ENCODE peak calls at places on chromosomes 13 and 19, in four cellular contexts. One of them, this sample, is unnamed. For H3K27me3, the result is how much of the 10 kb centered on the place peaks cover.

GRCh38 chr13:30968734-30969335 is 36.4 kb downstream of the TEX26 start:
- DNase-seq in psoas muscle: no peak
- DNase-seq in BJ: peak
- DNase-seq in transverse colon: no peak
- DNase-seq in this sample: no peak

GRCh38 chr19:47227347-47228167 is 3.4 kb downstream of the BBC3 start:
- DNase-seq in psoas muscle: peak
- DNase-seq in BJ: peak
- DNase-seq in transverse colon: peak
- DNase-seq in this sample: peak

GRCh38 chr19:489418-490196 is 6.7 kb upstream of the MADCAM1 start:
- DNase-seq in psoas muscle: peak
- DNase-seq in BJ: no peak
- DNase-seq in transverse colon: no peak
- DNase-seq in this sample: no peak

GRCh38 chr13:49082653-49083536 is 107.2 kb downstream of the FNDC3A start:
- DNase-seq in psoas muscle: no peak
- DNase-seq in BJ: no peak
- DNase-seq in transverse colon: no peak
- DNase-seq in this sample: no peak

GRCh38 chr13:41678842-41679241 is 221.5 kb downstream of the RGCC start:
- DNase-seq in psoas muscle: no peak
- DNase-seq in BJ: no peak
- DNase-seq in transverse colon: no peak
- DNase-seq in this sample: no peak

GRCh38 chr13:52711277-52711676 is 28.3 kb downstream of the CNMD start:
- DNase-seq in psoas muscle: no peak
- DNase-seq in BJ: no peak
- DNase-seq in transverse colon: no peak
- DNase-seq in this sample: no peak

GRCh38 chr19:18259848-18260247 is 14.4 kb downstream of the IQCN start:
- DNase-seq in psoas muscle: no peak
- DNase-seq in BJ: no peak
- DNase-seq in transverse colon: no peak
- DNase-seq in this sample: no peak

GRCh38 chr13:63910406-63910957 is 2494.8 kb upstream of the PCDH20 start:
- DNase-seq in psoas muscle: no peak
- DNase-seq in BJ: no peak
- DNase-seq in transverse colon: no peak
- DNase-seq in this sample: no peak

GRCh38 chr13:76523740-76524382 is 362.3 kb downstream of the KCTD12 start:
- DNase-seq in psoas muscle: no peak
- DNase-seq in BJ: no peak
- DNase-seq in transverse colon: no peak
- DNase-seq in this sample: no peak

GRCh38 chr13:113187263-113187669 is 21.2 kb downstream of the PCID2 start:
- DNase-seq in psoas muscle: peak
- DNase-seq in BJ: peak
- DNase-seq in transverse colon: peak
- DNase-seq in this sample: peak

GRCh38 chr19:35868172-35868822 is at the start of gene APLP1:
- DNase-seq in psoas muscle: peak
- DNase-seq in BJ: no peak
- DNase-seq in transverse colon: peak
- DNase-seq in this sample: peak

GRCh38 chr19:23520441-23520840 is 125.2 kb upstream of the ZNF91 start:
- DNase-seq in psoas muscle: no peak
- DNase-seq in BJ: no peak
- DNase-seq in transverse colon: no peak
- DNase-seq in this sample: no peak

GRCh38 chr13:107250626-107251025 is 682.7 kb upstream of the ARGLU1 start:
- DNase-seq in psoas muscle: no peak
- DNase-seq in BJ: no peak
- DNase-seq in transverse colon: no peak
- DNase-seq in this sample: no peak

GRCh38 chr19:21482863-21483276 is 22.5 kb upstream of the ZNF429 start:
- DNase-seq in psoas muscle: peak
- DNase-seq in BJ: no peak
- DNase-seq in transverse colon: peak
- DNase-seq in this sample: no peak

GRCh38 chr19:39319892-39320168 is 833 bp downstream of the LRFN1 start:
- DNase-seq in psoas muscle: no peak
- DNase-seq in BJ: no peak
- DNase-seq in transverse colon: no peak
- DNase-seq in this sample: no peak

GRCh38 chr13:59261928-59262488 is 901.7 kb downstream of the DIAPH3 start:
- DNase-seq in psoas muscle: no peak
- DNase-seq in BJ: no peak
- DNase-seq in transverse colon: no peak
- DNase-seq in this sample: no peak

GRCh38 chr19:41230067-41230857 is 11.2 kb downstream of the AXL start:
- DNase-seq in psoas muscle: no peak
- DNase-seq in BJ: no peak
- DNase-seq in transverse colon: no peak
- DNase-seq in this sample: no peak

GRCh38 chr13:90302113-90302512 is 1045.4 kb upstream of the MIR17HG start:
- DNase-seq in psoas muscle: no peak
- DNase-seq in BJ: peak
- DNase-seq in transverse colon: no peak
- DNase-seq in this sample: no peak

GRCh38 chr19:47228937-47229673 is 1.9 kb downstream of the BBC3 start:
- DNase-seq in psoas muscle: no peak
- DNase-seq in BJ: no peak
- DNase-seq in transverse colon: peak
- DNase-seq in this sample: peak

GRCh38 chr19:41997121-41997850 is 3.3 kb upstream of the ATP1A3 start:
- DNase-seq in psoas muscle: peak
- DNase-seq in BJ: no peak
- DNase-seq in transverse colon: peak
- DNase-seq in this sample: peak

GRCh38 chr13:35954207-35954560 is 177.0 kb downstream of the DCLK1 start:
- DNase-seq in psoas muscle: no peak
- DNase-seq in BJ: no peak
- DNase-seq in transverse colon: no peak
- DNase-seq in this sample: no peak

GRCh38 chr13:30301827-30302226 is 5.5 kb downstream of the KATNAL1 start:
- DNase-seq in psoas muscle: no peak
- DNase-seq in BJ: no peak
- DNase-seq in transverse colon: no peak
- DNase-seq in this sample: no peak

GRCh38 chr19:22144394-22144793 is 52.4 kb downstream of the ZNF676 start:
- DNase-seq in psoas muscle: no peak
- DNase-seq in BJ: no peak
- DNase-seq in transverse colon: no peak
- DNase-seq in this sample: no peak

GRCh38 chr13:24627090-24627714 is 53.0 kb upstream of the ATP12A start:
- DNase-seq in psoas muscle: no peak
- DNase-seq in BJ: no peak
- DNase-seq in transverse colon: no peak
- DNase-seq in this sample: no peak

GRCh38 chr19:17829855-17830566 is 8.7 kb upstream of the INSL3 start:
- DNase-seq in psoas muscle: no peak
- DNase-seq in BJ: no peak
- DNase-seq in transverse colon: peak
- DNase-seq in this sample: peak

GRCh38 chr13:100535401-100536135 is 53.0 kb downstream of the GGACT start:
- DNase-seq in psoas muscle: no peak
- DNase-seq in BJ: no peak
- DNase-seq in transverse colon: no peak
- DNase-seq in this sample: no peak

GRCh38 chr19:32876236-32876918 is 6.8 kb upstream of the SLC7A9 start:
- DNase-seq in psoas muscle: no peak
- DNase-seq in BJ: no peak
- DNase-seq in transverse colon: no peak
- DNase-seq in this sample: peak

GRCh38 chr13:76635232-76636021 is 250.8 kb downstream of the KCTD12 start:
- DNase-seq in psoas muscle: no peak
- DNase-seq in BJ: no peak
- DNase-seq in transverse colon: no peak
- DNase-seq in this sample: no peak

GRCh38 chr13:97319088-97319487 is 97.0 kb downstream of the MBNL2 start:
- DNase-seq in psoas muscle: peak
- DNase-seq in BJ: no peak
- DNase-seq in transverse colon: no peak
- DNase-seq in this sample: no peak

GRCh38 chr13:110334256-110334655 is 27.2 kb downstream of the COL4A2 start:
- DNase-seq in psoas muscle: no peak
- DNase-seq in BJ: peak
- DNase-seq in transverse colon: no peak
- DNase-seq in this sample: no peak

GRCh38 chr13:50171585-50172282 is 156.5 kb downstream of the KCNRG start:
- DNase-seq in psoas muscle: no peak
- DNase-seq in BJ: no peak
- DNase-seq in transverse colon: no peak
- DNase-seq in this sample: no peak

GRCh38 chr13:112808377-112809140 is 118.7 kb downstream of the ATP11A start:
- DNase-seq in psoas muscle: no peak
- DNase-seq in BJ: no peak
- DNase-seq in transverse colon: no peak
- DNase-seq in this sample: no peak

GRCh38 chr13:42561752-42562467 is 12.0 kb upstream of the TNFSF11 start:
- DNase-seq in psoas muscle: no peak
- DNase-seq in BJ: no peak
- DNase-seq in transverse colon: no peak
- DNase-seq in this sample: no peak

GRCh38 chr13:83796364-83796763 is 85.9 kb downstream of the SLITRK1 start:
- DNase-seq in psoas muscle: no peak
- DNase-seq in BJ: no peak
- DNase-seq in transverse colon: no peak
- DNase-seq in this sample: no peak

GRCh38 chr13:75326173-75327131 is 155.5 kb downstream of the TBC1D4 start:
- DNase-seq in psoas muscle: no peak
- DNase-seq in BJ: no peak
- DNase-seq in transverse colon: no peak
- DNase-seq in this sample: no peak

GRCh38 chr13:90633849-90634248 is 713.6 kb upstream of the MIR17HG start:
- DNase-seq in psoas muscle: no peak
- DNase-seq in BJ: no peak
- DNase-seq in transverse colon: no peak
- DNase-seq in this sample: no peak

GRCh38 chr13:60012503-60012902 is 151.2 kb downstream of the DIAPH3 start:
- DNase-seq in psoas muscle: no peak
- DNase-seq in BJ: no peak
- DNase-seq in transverse colon: peak
- DNase-seq in this sample: no peak

GRCh38 chr13:19062019-19062646 is 119.5 kb downstream of the TUBA3C start:
- DNase-seq in psoas muscle: no peak
- DNase-seq in BJ: no peak
- DNase-seq in transverse colon: no peak
- DNase-seq in this sample: no peak
- H3K27me3 ChIP-seq in psoas muscle: under half
- H3K27me3 ChIP-seq in BJ: under half
- H3K27me3 ChIP-seq in transverse colon: under half
- H3K27me3 ChIP-seq in this sample: under half

GRCh38 chr19:44749318-44749717 is 810 bp downstream of the BCL3 start:
- DNase-seq in psoas muscle: no peak
- DNase-seq in BJ: no peak
- DNase-seq in transverse colon: no peak
- DNase-seq in this sample: no peak
- TF ChIP-seq CTCF in psoas muscle: no peak
- TF ChIP-seq CTCF in BJ: no peak
- TF ChIP-seq CTCF in transverse colon: no peak
- TF ChIP-seq CTCF in this sample: no peak

DNA sequence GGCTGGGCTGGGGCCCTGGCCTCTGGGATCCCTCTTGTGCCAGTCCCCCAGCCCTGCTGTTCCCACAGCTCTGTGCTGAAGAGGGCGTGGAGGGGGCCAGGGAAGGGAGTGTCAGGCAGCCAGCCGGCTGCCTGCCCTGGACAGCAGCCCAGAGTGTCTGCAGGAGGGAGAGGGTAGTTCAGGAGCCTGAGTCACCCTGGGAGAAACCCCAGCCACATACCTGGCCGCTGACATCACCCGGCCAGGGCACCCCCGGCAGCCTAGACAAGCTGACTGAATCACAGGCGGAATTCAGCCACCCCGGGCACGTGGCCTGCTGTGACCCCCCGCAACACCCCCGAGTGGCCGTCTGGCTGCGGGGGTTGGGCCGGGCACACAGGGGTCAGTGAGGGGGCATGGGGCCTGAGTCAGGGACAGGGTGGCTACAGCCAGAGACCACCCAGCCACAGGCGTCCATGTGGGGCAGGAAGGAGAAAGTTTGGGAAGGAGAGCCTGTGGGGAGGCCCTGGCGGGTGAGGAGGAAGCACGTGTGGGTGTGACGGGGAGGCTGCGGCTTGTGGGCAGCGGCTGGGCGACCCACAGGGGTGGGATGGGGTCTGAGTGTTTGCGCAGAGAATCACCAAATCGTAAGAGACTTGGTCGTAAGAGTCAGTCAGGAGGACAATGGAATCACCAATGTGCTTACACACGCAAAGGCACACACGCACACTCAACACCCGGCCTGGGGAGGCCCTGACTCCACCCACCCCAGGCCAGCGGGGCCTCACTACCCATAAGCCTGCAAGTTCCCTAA is 11.9 kb upstream of the FOSB start:
- DNase-seq in psoas muscle: peak
- DNase-seq in BJ: peak
- DNase-seq in transverse colon: peak
- DNase-seq in this sample: no peak
- H3K4me3 ChIP-seq in psoas muscle: peak
- H3K4me3 ChIP-seq in BJ: peak
- H3K4me3 ChIP-seq in transverse colon: no peak
- H3K4me3 ChIP-seq in this sample: no peak

GRCh38 chr19:48495391-48495790 is 16.2 kb downstream of the LMTK3 start:
- DNase-seq in psoas muscle: no peak
- DNase-seq in BJ: no peak
- DNase-seq in transverse colon: no peak
- DNase-seq in this sample: no peak

GRCh38 chr19:48492925-48493717 is 18.5 kb downstream of the LMTK3 start:
- DNase-seq in psoas muscle: peak
- DNase-seq in BJ: peak
- DNase-seq in transverse colon: peak
- DNase-seq in this sample: peak

GRCh38 chr19:48490980-48491792 is 20.4 kb downstream of the LMTK3 start:
- DNase-seq in psoas muscle: no peak
- DNase-seq in BJ: no peak
- DNase-seq in transverse colon: peak
- DNase-seq in this sample: no peak

GRCh38 chr19:48491793-48492123 is 19.9 kb downstream of the LMTK3 start:
- DNase-seq in psoas muscle: no peak
- DNase-seq in BJ: no peak
- DNase-seq in transverse colon: no peak
- DNase-seq in this sample: no peak

GRCh38 chr19:48493718-48494515 is 17.7 kb downstream of the LMTK3 start:
- DNase-seq in psoas muscle: no peak
- DNase-seq in BJ: no peak
- DNase-seq in transverse colon: no peak
- DNase-seq in this sample: no peak
- H3K27me3 ChIP-seq in psoas muscle: half or more
- H3K27me3 ChIP-seq in BJ: under half
- H3K27me3 ChIP-seq in transverse colon: under half
- H3K27me3 ChIP-seq in this sample: under half

GRCh38 chr19:14475251-14476073 is at the start of gene PTGER1:
- DNase-seq in psoas muscle: no peak
- DNase-seq in BJ: no peak
- DNase-seq in transverse colon: no peak
- DNase-seq in this sample: no peak
- TF ChIP-seq CTCF in psoas muscle: no peak
- TF ChIP-seq CTCF in BJ: peak
- TF ChIP-seq CTCF in transverse colon: peak
- TF ChIP-seq CTCF in this sample: no peak

GRCh38 chr19:11166281-11167142 is 10.9 kb upstream of the SPC24 start:
- DNase-seq in psoas muscle: peak
- DNase-seq in BJ: peak
- DNase-seq in transverse colon: no peak
- DNase-seq in this sample: no peak
- H3K4me3 ChIP-seq in psoas muscle: no peak
- H3K4me3 ChIP-seq in BJ: no peak
- H3K4me3 ChIP-seq in transverse colon: no peak
- H3K4me3 ChIP-seq in this sample: no peak

This sample was measured in dorsolateral prefrontal cortex.